ENCODE peak calls at places on chromosomes 3 and 15, in five cellular contexts. Q is cardiac muscle cell, H is neuronal stem cell, W is heart left ventricle, E is uterus. J is an unnamed sample.

GRCh38 chr3:61589856-61590255 is 28.5 kb downstream of the PTPRG start:
- DNase-seq in Q (peak; percentile 45), H (no peak), W (no peak), E (no peak), J (no peak)

GRCh38 chr3:87766736-87767135 is 292.1 kb downstream of the CGGBP1 start:
- DNase-seq in Q (no peak), H (peak; percentile 6), W (no peak), E (no peak), J (no peak)

GRCh38 chr15:63532307-63532744 is 27.9 kb downstream of the USP3 start:
- DNase-seq in Q (peak; percentile 44), H (no peak), W (no peak), E (no peak), J (no peak)

GRCh38 chr15:62857411-62857853 is 185.1 kb upstream of the TPM1 start:
- DNase-seq in Q (no peak), H (no peak), W (no peak), E (no peak), J (no peak)

GRCh38 chr3:122533931-122534334 is 19.2 kb upstream of the KPNA1 start:
- DNase-seq in Q (peak; percentile 55), H (no peak), W (no peak), E (no peak), J (peak; percentile 24)

GRCh38 chr3:72679540-72680198 is 168.6 kb downstream of the SHQ1 start:
- DNase-seq in Q (peak; percentile 72), H (no peak), W (no peak), E (no peak), J (no peak)

GRCh38 chr15:80570553-80570952 is 124.6 kb upstream of the ABHD17C start:
- DNase-seq in Q (peak; percentile 22), H (no peak), W (no peak), E (no peak), J (no peak)

GRCh38 chr3:9107738-9108137 is 141.7 kb downstream of the SRGAP3 start:
- DNase-seq in Q (no peak), H (no peak), W (no peak), E (no peak), J (no peak)

GRCh38 chr3:116246406-116246805 is 198.9 kb downstream of the LSAMP start:
- DNase-seq in Q (no peak), H (no peak), W (no peak), E (no peak), J (no peak)

GRCh38 chr3:73279-73678 is 123.3 kb upstream of the CHL1 start:
- DNase-seq in Q (no peak), H (no peak), W (no peak), E (no peak), J (no peak)

GRCh38 chr15:25501828-25502446 is 63.1 kb upstream of the UBE3A start:
- DNase-seq in Q (peak; percentile 19), H (no peak), W (no peak), E (no peak), J (no peak)

GRCh38 chr3:115790759-115791158 is 167.4 kb downstream of the GAP43 start:
- DNase-seq in Q (peak; percentile 90), H (no peak), W (no peak), E (no peak), J (peak; percentile 83)

GRCh38 chr3:50405249-50405648 is 45.9 kb upstream of the TMEM115 start:
- DNase-seq in Q (peak; percentile 29), H (peak; percentile 76), W (no peak), E (no peak), J (no peak)

GRCh38 chr3:46970391-46971091 is 6.0 kb downstream of the CCDC12 start:
- DNase-seq in Q (peak; percentile 35), H (no peak), W (peak; percentile 67), E (no peak), J (no peak)

GRCh38 chr3:124492824-124493223 is 237.4 kb upstream of the UMPS start:
- DNase-seq in Q (peak; percentile 22), H (no peak), W (no peak), E (peak; percentile 27), J (peak; percentile 3)

GRCh38 chr3:127720985-127721384 is 48.2 kb downstream of the ABTB1 start:
- DNase-seq in Q (no peak), H (no peak), W (no peak), E (no peak), J (no peak)

GRCh38 chr3:81998139-81998755 is 236.8 kb upstream of the GBE1 start:
- DNase-seq in Q (peak; percentile 56), H (no peak), W (no peak), E (no peak), J (no peak)

GRCh38 chr3:81989773-81990172 is 228.3 kb upstream of the GBE1 start:
- DNase-seq in Q (no peak), H (no peak), W (no peak), E (no peak), J (no peak)

GRCh38 chr3:82000350-82000749 is 238.9 kb upstream of the GBE1 start:
- DNase-seq in Q (no peak), H (no peak), W (no peak), E (no peak), J (no peak)

GRCh38 chr3:82000773-82001172 is 239.3 kb upstream of the GBE1 start:
- DNase-seq in Q (no peak), H (no peak), W (no peak), E (no peak), J (no peak)

GRCh38 chr3:81995334-81995733 is 233.9 kb upstream of the GBE1 start:
- DNase-seq in Q (no peak), H (no peak), W (no peak), E (no peak), J (no peak)
- H3K27ac ChIP-seq in Q (no peak overlapping the region), H (no peak overlapping the region), W (no peak overlapping the region), E (no peak overlapping the region), J (no peak overlapping the region)

DNA sequence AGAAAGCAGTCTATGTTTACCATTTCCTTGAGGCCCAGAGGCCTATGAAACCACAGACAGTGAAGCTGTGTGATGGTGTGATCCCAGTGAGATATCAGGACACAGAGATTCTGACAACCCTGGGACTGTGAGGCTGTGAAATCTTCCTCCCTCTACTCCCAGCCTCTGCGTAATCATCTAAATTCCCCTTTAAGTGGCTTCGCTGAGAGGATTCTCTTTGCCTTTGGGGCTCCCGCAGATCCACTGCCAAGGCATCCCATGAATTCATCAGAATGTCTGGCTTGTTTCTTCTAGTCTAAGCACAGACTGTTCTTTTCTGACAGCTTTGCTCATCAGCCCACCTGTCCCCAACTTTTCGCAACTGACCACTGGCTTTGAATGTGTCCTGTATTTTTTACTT is 901.2 kb upstream of the NR2F2 start:
- DNase-seq in Q (no peak), H (no peak), W (no peak), E (no peak), J (no peak)
- H3K27me3 ChIP-seq in Q (no peaks in the 10 kb centered on the region), H (no peaks in the 10 kb centered on the region), W (no peaks in the 10 kb centered on the region), E (no peaks in the 10 kb centered on the region), J (no peaks in the 10 kb centered on the region)

GRCh38 chr15:26866298-26867198 is at the start of gene GABRA5:
- DNase-seq in Q (peak; percentile 7), H (peak; percentile 57), W (no peak), E (no peak), J (no peak)
- H3K4me3 ChIP-seq in Q (peak within 1 kb of the TSS; percentile 28), H (no peak within 1 kb of the TSS), W (no peak within 1 kb of the TSS), E (no peak within 1 kb of the TSS), J (peak within 1 kb of the TSS; percentile 48)

GRCh38 chr15:39460748-39461147 is 120.1 kb upstream of the THBS1 start:
- DNase-seq in Q (no peak), H (no peak), W (no peak), E (no peak), J (no peak)

GRCh38 chr15:39458131-39458530 is 122.7 kb upstream of the THBS1 start:
- DNase-seq in Q (no peak), H (no peak), W (no peak), E (no peak), J (no peak)

GRCh38 chr15:39456582-39457330 is 124.1 kb upstream of the THBS1 start:
- DNase-seq in Q (no peak), H (no peak), W (no peak), E (no peak), J (no peak)

GRCh38 chr15:39461536-39462140 is 119.2 kb upstream of the THBS1 start:
- DNase-seq in Q (peak; percentile 58), H (no peak), W (peak; percentile 76), E (peak; percentile 78), J (no peak)

GRCh38 chr15:39459538-39459937 is 121.3 kb upstream of the THBS1 start:
- DNase-seq in Q (no peak), H (no peak), W (no peak), E (no peak), J (no peak)
- H3K27ac ChIP-seq in Q (no peak overlapping the region), H (no peak overlapping the region), W (no peak overlapping the region), E (no peak overlapping the region), J (no peak overlapping the region)

GRCh38 chr3:194287392-194287791 is 63.7 kb downstream of the CPN2 start:
- DNase-seq in Q (no peak), H (no peak), W (no peak), E (no peak), J (no peak)
- H3K27me3 ChIP-seq in Q (peaks cover 10% of the 10 kb centered on the region), H (no peaks in the 10 kb centered on the region), W (no peaks in the 10 kb centered on the region), E (no peaks in the 10 kb centered on the region), J (peaks cover 33% of the 10 kb centered on the region)

DNA sequence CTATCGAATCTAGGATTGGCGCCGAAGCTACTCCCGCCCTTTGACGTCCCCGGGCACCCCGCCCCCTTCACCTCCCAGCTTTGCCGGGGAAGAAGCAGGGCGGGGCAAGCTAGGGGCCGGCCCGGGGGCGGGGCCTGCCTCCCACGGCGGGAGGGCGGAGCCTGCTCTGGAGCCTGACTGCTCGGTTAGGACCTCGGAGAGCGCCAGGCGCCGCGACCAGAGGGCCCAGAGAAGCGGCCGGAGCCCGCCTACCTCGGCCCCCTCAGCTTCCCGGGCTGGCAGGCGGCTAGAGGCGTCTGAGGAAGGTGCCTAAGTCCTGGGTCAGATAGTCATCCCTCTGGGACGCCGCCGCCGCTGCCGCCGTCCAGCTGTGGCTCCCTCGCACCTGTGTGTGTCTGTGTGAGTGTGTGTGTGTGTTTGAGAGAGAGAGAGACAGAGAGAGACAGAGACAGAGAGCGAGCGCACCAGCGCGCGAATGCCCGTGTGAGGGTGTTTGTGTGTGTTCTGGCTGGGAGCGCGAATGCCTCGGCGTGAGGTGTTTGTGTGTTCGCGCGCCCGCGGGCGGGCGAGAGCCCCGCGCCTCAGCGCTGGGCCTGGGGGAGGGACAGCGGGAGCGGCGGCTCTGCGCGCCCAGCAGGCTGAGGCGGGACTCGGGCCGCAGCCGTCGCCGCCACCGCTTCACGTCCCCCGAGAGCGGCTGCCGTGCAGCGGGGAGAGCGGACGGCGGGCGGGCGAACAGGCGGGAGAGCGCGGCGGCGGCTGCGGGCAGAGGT is at the start of gene STXBP5L:
- DNase-seq in Q (peak; percentile 87), H (peak; percentile 96), W (peak; percentile 74), E (peak; percentile 76), J (no peak)
- H3K4me3 ChIP-seq in Q (peak within 1 kb of the TSS; percentile 45), H (peak within 1 kb of the TSS; percentile 74), W (peak within 1 kb of the TSS; percentile 52), E (peak within 1 kb of the TSS; percentile 43), J (peak within 1 kb of the TSS; percentile 52)

GRCh38 chr15:69305933-69306568 is 7.3 kb downstream of the PAQR5 start:
- DNase-seq in Q (no peak), H (no peak), W (no peak), E (no peak), J (no peak)
- H3K27ac ChIP-seq in Q (no peak overlapping the region), H (no peak overlapping the region), W (no peak overlapping the region), E (no peak overlapping the region), J (peak overlapping the region; percentile 84)

DNA sequence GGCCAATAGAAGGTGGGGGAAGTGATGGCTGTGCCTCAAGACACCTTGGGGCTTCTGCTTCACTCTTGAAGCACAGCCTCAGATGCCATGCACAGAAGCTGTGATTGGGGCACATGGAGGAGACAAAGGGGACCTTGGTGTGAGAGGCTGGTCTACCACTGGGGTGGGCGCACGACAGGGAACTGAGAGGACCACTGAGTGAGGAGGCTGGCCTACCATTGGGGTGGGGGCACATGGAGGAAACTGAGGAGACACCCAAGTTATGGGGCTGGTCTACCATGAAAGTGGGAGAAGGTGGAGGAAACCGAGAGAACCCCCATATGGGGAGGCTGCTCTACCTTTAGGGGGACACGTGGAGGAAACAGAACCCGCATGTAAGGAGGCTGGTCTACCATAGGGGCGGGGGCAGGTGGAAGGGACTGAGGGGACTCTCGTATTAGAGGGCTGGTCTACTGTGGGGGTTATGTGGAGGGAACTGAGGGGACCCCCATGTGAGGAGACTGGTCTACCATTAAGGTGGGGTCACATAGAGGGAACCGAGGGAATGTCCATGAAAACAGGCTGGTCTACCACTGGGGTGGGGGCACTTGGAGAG is 153.4 kb downstream of the FBLN2 start:
- DNase-seq in Q (no peak), H (no peak), W (peak; percentile 13), E (no peak), J (no peak)
- H3K27me3 ChIP-seq in Q (no peaks in the 10 kb centered on the region), H (no peaks in the 10 kb centered on the region), W (peaks cover 7% of the 10 kb centered on the region), E (no peaks in the 10 kb centered on the region), J (no peaks in the 10 kb centered on the region)